ENCODE peak calls at places on chromosomes 7 and 10, in seven cellular contexts. Y is A549; V is left lung; X is keratinocyte; O is Caco-2; D is adrenal gland; P is CD8-positive, alpha-beta T cell. Z is an unnamed sample.

GRCh38 chr7:22121702-22122474 is 176.2 kb upstream of the CDCA7L start:
- DNase-seq in O (no peak), D (no peak), X (no peak), P (no peak), Y (no peak), V (no peak), Z (peak)

GRCh38 chr10:62081322-62081945 is 179.9 kb downstream of the ARID5B start:
- DNase-seq in V (no peak), O (no peak), D (no peak), Y (no peak), P (no peak), X (no peak), Z (peak)

GRCh38 chr7:45985902-45986301 is 64.8 kb upstream of the IGFBP3 start:
- DNase-seq in Y (peak), P (no peak), X (no peak), O (no peak), V (no peak), D (no peak), Z (peak)

GRCh38 chr10:113071446-113071845 is 121.4 kb downstream of the TCF7L2 start:
- DNase-seq in D (peak), O (no peak), Y (no peak), V (no peak), X (no peak), P (no peak), Z (no peak)

GRCh38 chr10:62233494-62234283 is 35.0 kb downstream of the RTKN2 start:
- DNase-seq in V (no peak), Y (peak), P (no peak), X (no peak), O (no peak), D (no peak), Z (peak)

GRCh38 chr7:130290745-130291144 is 2.2 kb upstream of the CPA4 start:
- DNase-seq in Y (peak), D (no peak), V (no peak), P (no peak), X (peak), O (no peak), Z (peak)

GRCh38 chr7:5492249-5493020 is 68.8 kb upstream of the TNRC18 start:
- DNase-seq in Y (no peak), O (no peak), P (no peak), V (no peak), D (no peak), X (no peak), Z (no peak)

GRCh38 chr10:33117816-33118215 is 159.8 kb upstream of the ITGB1 start:
- DNase-seq in O (no peak), D (no peak), X (no peak), Y (no peak), V (no peak), P (peak), Z (no peak)

GRCh38 chr7:72441791-72442190 is 29.7 kb upstream of the CALN1 start:
- DNase-seq in X (no peak), Y (no peak), O (no peak), D (no peak), P (no peak), V (no peak), Z (no peak)

GRCh38 chr7:94969434-94970084 is 62.2 kb downstream of the PPP1R9A start:
- DNase-seq in D (no peak), O (peak), P (no peak), V (no peak), X (no peak), Y (peak), Z (no peak)

GRCh38 chr10:24518411-24518810 is 205.3 kb downstream of the ARHGAP21 start:
- DNase-seq in D (no peak), O (no peak), X (no peak), Y (no peak), P (no peak), V (no peak), Z (no peak)

GRCh38 chr10:77160679-77161078 is 476.9 kb downstream of the KCNMA1 start:
- DNase-seq in Y (peak), D (no peak), X (peak), V (no peak), O (no peak), P (no peak), Z (peak)

GRCh38 chr7:27187702-27188665 is 3.0 kb upstream of the HOXA11 start:
- DNase-seq in X (no peak), Y (no peak), P (no peak), O (no peak), D (peak), V (peak), Z (no peak)

GRCh38 chr7:127035203-127035849 is 217.4 kb downstream of the GRM8 start:
- DNase-seq in D (no peak), V (peak), Y (no peak), P (no peak), X (no peak), O (no peak), Z (no peak)

GRCh38 chr7:108598858-108599257 is 29.2 kb downstream of the DNAJB9 start:
- DNase-seq in V (no peak), D (no peak), Y (no peak), P (no peak), O (no peak), X (no peak), Z (no peak)

GRCh38 chr7:81447351-81447952 is 322.4 kb downstream of the HGF start:
- DNase-seq in Y (peak), V (no peak), D (no peak), X (peak), O (peak), P (no peak), Z (peak)

GRCh38 chr10:83425306-83425705 is 714.0 kb upstream of the GHITM start:
- DNase-seq in X (no peak), V (no peak), D (no peak), Y (no peak), O (peak), P (no peak), Z (no peak)

GRCh38 chr7:98196706-98197605 is 14.3 kb upstream of the BHLHA15 start:
- DNase-seq in P (no peak), O (no peak), D (no peak), X (no peak), V (no peak), Y (no peak), Z (no peak)

GRCh38 chr7:28725911-28726310 is 232.2 kb downstream of the TRIL start:
- DNase-seq in D (no peak), X (no peak), O (no peak), P (no peak), V (no peak), Y (no peak), Z (no peak)

GRCh38 chr10:60394444-60394843 is 4.8 kb upstream of the ANK3 start:
- DNase-seq in Y (no peak), D (no peak), X (no peak), V (no peak), P (no peak), O (no peak), Z (no peak)

GRCh38 chr10:80472234-80473095 is 18.4 kb downstream of the TSPAN14 start:
- DNase-seq in O (no peak), D (no peak), X (peak), V (no peak), Y (peak), P (no peak), Z (peak)

GRCh38 chr10:103679096-103679790 is 176.1 kb downstream of the SH3PXD2A start:
- DNase-seq in Y (no peak), O (no peak), P (no peak), V (no peak), X (no peak), D (no peak), Z (peak)

GRCh38 chr7:92058899-92059298 is 75.4 kb downstream of the CYP51A1 start:
- DNase-seq in D (no peak), X (no peak), V (no peak), P (no peak), Y (no peak), O (no peak), Z (no peak)

GRCh38 chr7:106634958-106635357 is 26.0 kb downstream of the CCDC71L start:
- DNase-seq in O (no peak), X (no peak), V (no peak), Y (no peak), D (no peak), P (no peak), Z (no peak)

GRCh38 chr7:29369909-29370488 is 175.4 kb downstream of the CHN2 start:
- DNase-seq in V (no peak), Y (no peak), X (no peak), D (no peak), P (no peak), O (no peak), Z (no peak)

GRCh38 chr10:69952069-69952800 is 100.4 kb upstream of the MACROH2A2 start:
- DNase-seq in O (no peak), D (no peak), V (no peak), Y (no peak), P (no peak), X (no peak), Z (no peak)

GRCh38 chr7:140595468-140596147 is 45.0 kb downstream of the DENND2A start:
- DNase-seq in O (no peak), Y (no peak), P (no peak), X (no peak), D (no peak), V (no peak), Z (peak)

GRCh38 chr10:103637855-103638561 is 144.5 kb downstream of the NEURL1 start:
- DNase-seq in P (no peak), V (no peak), X (no peak), O (no peak), Y (no peak), D (peak), Z (peak)

GRCh38 chr10:69802424-69803161 is 887 bp downstream of the COL13A1 start:
- DNase-seq in O (peak), Y (peak), V (no peak), P (no peak), X (no peak), D (no peak), Z (peak)

GRCh38 chr10:36048780-36049179 is 406.7 kb upstream of the FZD8 start:
- DNase-seq in V (no peak), X (no peak), P (no peak), D (no peak), O (no peak), Y (no peak), Z (no peak)

GRCh38 chr7:107125475-107125874 is 43.3 kb upstream of the HBP1 start:
- DNase-seq in O (no peak), X (no peak), D (no peak), V (no peak), Y (no peak), P (no peak), Z (no peak)

GRCh38 chr7:97094531-97094930 is 23.0 kb upstream of the SDHAF3 start:
- DNase-seq in X (no peak), P (no peak), D (no peak), O (no peak), Y (no peak), V (no peak), Z (no peak)

GRCh38 chr7:82595176-82595575 is 151.6 kb upstream of the CACNA2D1 start:
- DNase-seq in O (no peak), V (no peak), Y (no peak), X (no peak), D (no peak), P (no peak), Z (no peak)

GRCh38 chr10:58570979-58571378 is 58.3 kb downstream of the BICC1 start:
- DNase-seq in D (no peak), P (no peak), V (no peak), X (no peak), Y (no peak), O (no peak), Z (peak)

GRCh38 chr7:37433166-37433565 is 15.5 kb downstream of the ELMO1 start:
- DNase-seq in Y (peak), X (no peak), P (no peak), D (no peak), O (peak), V (no peak), Z (no peak)

GRCh38 chr7:42385912-42386311 is 148.9 kb upstream of the GLI3 start:
- DNase-seq in D (no peak), V (no peak), Y (no peak), P (no peak), O (no peak), X (no peak), Z (no peak)
- TF ChIP-seq CTCF in D (no peak), V (no peak), Y (no peak), P (no peak), O (no peak), X (no peak), Z (no peak)

DNA sequence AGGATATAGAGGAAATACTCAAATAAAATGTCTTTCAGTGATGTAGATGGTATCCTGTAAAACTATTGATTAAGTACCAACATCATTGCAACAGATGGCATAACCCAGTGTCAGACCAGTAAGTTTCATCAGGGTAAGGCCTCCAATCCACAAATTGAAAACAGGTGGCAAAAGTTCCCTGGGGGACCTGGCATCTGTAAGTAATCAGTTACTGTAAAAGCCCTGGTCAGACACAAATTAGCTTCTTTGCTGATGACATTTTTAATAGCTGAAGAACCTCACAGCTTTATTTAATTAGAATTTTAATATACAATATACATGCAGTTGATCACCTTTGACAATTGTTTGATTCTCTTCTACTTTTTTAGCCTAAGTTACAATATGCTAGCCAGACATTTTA is 152.5 kb downstream of the PLXDC2 start:
- DNase-seq in X (no peak), Y (no peak), O (no peak), D (no peak), V (no peak), P (no peak), Z (peak)
- H3K4me3 ChIP-seq in X (no peak), Y (no peak), O (no peak), D (no peak), V (no peak), P (no peak), Z (no peak)

GRCh38 chr10:78260675-78261074 is 227.0 kb downstream of the RPS24 start:
- DNase-seq in X (no peak), Y (no peak), D (no peak), O (no peak), P (no peak), V (no peak), Z (no peak)

GRCh38 chr10:78259394-78259793 is 225.7 kb downstream of the RPS24 start:
- DNase-seq in X (no peak), P (no peak), O (no peak), V (no peak), D (no peak), Y (no peak), Z (no peak)

GRCh38 chr10:78260141-78260540 is 226.5 kb downstream of the RPS24 start:
- DNase-seq in D (no peak), V (no peak), Y (no peak), X (no peak), O (peak), P (no peak), Z (no peak)

GRCh38 chr10:78255796-78256638 is 222.4 kb downstream of the RPS24 start:
- DNase-seq in V (no peak), X (peak), P (no peak), O (peak), Y (peak), D (peak), Z (peak)

GRCh38 chr10:78258303-78259030 is 224.8 kb downstream of the RPS24 start:
- DNase-seq in P (no peak), Y (peak), O (no peak), X (no peak), D (no peak), V (no peak), Z (no peak)
- TF ChIP-seq CTCF in P (no peak), Y (no peak), O (no peak), X (peak), D (no peak), V (no peak), Z (no peak)

GRCh38 chr7:99557940-99558305 is 519 bp upstream of the ZNF655 start:
- DNase-seq in D (no peak), Y (no peak), O (no peak), X (no peak), P (no peak), V (no peak), Z (no peak)

GRCh38 chr7:99554929-99555328 is 3.0 kb upstream of the FAM200A start:
- DNase-seq in X (no peak), D (no peak), P (no peak), V (no peak), Y (no peak), O (no peak), Z (no peak)

GRCh38 chr7:99559276-99559915 is 954 bp downstream of the ZNF655 start:
- DNase-seq in P (no peak), X (no peak), O (no peak), D (no peak), Y (no peak), V (no peak), Z (peak)

GRCh38 chr7:99558306-99559275 is at the start of gene ZNF655:
- DNase-seq in Y (peak), X (no peak), O (peak), D (peak), V (peak), P (peak), Z (peak)

GRCh38 chr7:99557196-99557607 is 1.2 kb upstream of the ZNF655 start:
- DNase-seq in Y (no peak), D (no peak), P (no peak), O (no peak), V (no peak), X (no peak), Z (no peak)
- H3K4me3 ChIP-seq in Y (peak), D (no peak), P (peak), O (peak), V (peak), X (peak), Z (peak)

GRCh38 chr7:2258661-2259365 is 16.8 kb downstream of the NUDT1 start:
- DNase-seq in P (no peak), Y (no peak), D (no peak), X (no peak), V (peak), O (no peak), Z (no peak)
- TF ChIP-seq CTCF in P (no peak), Y (no peak), D (no peak), X (no peak), V (no peak), O (no peak), Z (no peak)

GRCh38 chr10:71725998-71726672 is 6.6 kb upstream of the C10orf105 start:
- DNase-seq in D (peak), P (peak), O (peak), V (no peak), Y (peak), X (no peak), Z (peak)

GRCh38 chr10:71727429-71728217 is 8.0 kb upstream of the C10orf105 start:
- DNase-seq in X (no peak), V (no peak), D (peak), O (no peak), Y (peak), P (peak), Z (peak)

GRCh38 chr10:71725249-71725648 is 5.7 kb upstream of the C10orf105 start:
- DNase-seq in D (no peak), O (no peak), P (no peak), V (no peak), Y (no peak), X (no peak), Z (no peak)

GRCh38 chr10:71728218-71728737 is 8.7 kb upstream of the C10orf105 start:
- DNase-seq in O (no peak), X (no peak), P (no peak), D (no peak), Y (no peak), V (no peak), Z (peak)

DNA sequence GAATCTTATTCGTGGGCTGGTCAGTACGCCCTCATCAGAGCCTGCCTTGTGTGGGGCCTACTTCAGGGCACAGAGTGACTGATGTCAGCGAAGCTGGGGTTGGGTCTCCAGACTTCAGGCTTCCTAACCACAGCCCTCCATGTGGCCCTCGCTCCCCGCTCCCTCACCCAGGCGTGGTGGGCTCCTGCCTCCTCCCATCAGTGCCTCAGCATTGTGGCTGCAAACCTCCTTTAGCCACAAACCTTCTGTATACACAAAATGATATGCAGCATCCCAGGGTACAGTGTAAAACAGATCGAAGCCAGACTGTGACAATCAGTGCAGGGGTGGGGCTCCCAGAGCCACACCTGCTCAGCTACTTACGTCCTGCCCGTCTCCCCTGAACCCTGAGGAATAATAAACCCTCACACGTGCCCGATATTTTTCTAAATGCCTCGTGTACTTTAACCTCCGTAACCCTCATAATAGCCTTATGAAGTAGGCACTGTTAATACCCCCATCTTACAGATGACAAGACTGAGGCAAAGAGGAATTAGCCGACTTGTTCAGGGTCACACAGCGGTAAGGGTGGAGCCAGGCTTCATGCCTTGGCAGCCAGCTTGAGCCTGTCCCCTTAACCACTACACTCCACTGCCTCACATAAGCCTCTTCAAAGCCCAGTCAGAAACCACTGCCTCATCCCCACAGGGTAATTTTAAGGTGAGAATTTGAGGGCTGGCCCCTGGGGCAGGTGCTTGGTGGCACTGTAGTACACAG is 7.3 kb upstream of the C10orf105 start:
- DNase-seq in D (no peak), O (no peak), P (peak), X (no peak), V (no peak), Y (no peak), Z (no peak)
- H3K4me3 ChIP-seq in D (no peak), O (no peak), P (peak), X (no peak), V (no peak), Y (no peak), Z (no peak)

GRCh38 chr7:11155883-11156282 is 182.2 kb downstream of the PHF14 start:
- DNase-seq in O (no peak), V (no peak), D (no peak), P (no peak), Y (no peak), X (no peak), Z (peak)

GRCh38 chr7:11153694-11154093 is 180.0 kb downstream of the PHF14 start:
- DNase-seq in O (no peak), V (no peak), Y (no peak), D (no peak), X (no peak), P (no peak), Z (no peak)
- TF ChIP-seq CTCF in O (no peak), V (no peak), Y (no peak), D (no peak), X (no peak), P (no peak), Z (no peak)

GRCh38 chr7:79453266-79453557 is 255 bp downstream of the MAGI2 start:
- DNase-seq in X (no peak), Y (no peak), O (no peak), D (no peak), V (no peak), P (no peak), Z (no peak)
- H3K4me3 ChIP-seq in X (peak), Y (peak), O (no peak), D (peak), V (peak), P (peak), Z (peak)

GRCh38 chr7:35029311-35029710 is 8.0 kb downstream of the DPY19L1 start:
- DNase-seq in Y (no peak), V (no peak), P (no peak), O (no peak), X (no peak), D (no peak), Z (no peak)

GRCh38 chr7:35032166-35032565 is 5.1 kb downstream of the DPY19L1 start:
- DNase-seq in D (no peak), Y (no peak), P (no peak), O (no peak), X (no peak), V (no peak), Z (no peak)

GRCh38 chr7:35026154-35026553 is 11.1 kb downstream of the DPY19L1 start:
- DNase-seq in Y (peak), D (no peak), O (no peak), V (no peak), P (no peak), X (no peak), Z (no peak)

GRCh38 chr7:35035511-35035921 is 1.8 kb downstream of the DPY19L1 start:
- DNase-seq in V (no peak), O (no peak), Y (peak), X (no peak), D (no peak), P (peak), Z (peak)

GRCh38 chr7:35030848-35031247 is 6.4 kb downstream of the DPY19L1 start:
- DNase-seq in D (no peak), V (no peak), Y (no peak), O (no peak), X (no peak), P (no peak), Z (no peak)
- TF ChIP-seq CTCF in D (no peak), V (no peak), Y (no peak), O (no peak), X (no peak), P (no peak), Z (no peak)